ENCODE peak calls at places on chromosomes 12 and 14, in ten cellular contexts. N, C, B, Y, P, J, T, G, I and H are unnamed samples.

GRCh38 chr12:54017845-54018607 is 9.2 kb downstream of the HOXC8 start:
- DNase-seq in N (peak), C (peak), B (peak), Y (peak), P (peak), J (peak), T (peak), G (no peak), I (peak), H (peak)

GRCh38 chr12:54565658-54566552 is 16.5 kb downstream of the PDE1B start:
- DNase-seq in N (no peak), C (no peak), B (no peak), Y (no peak), P (no peak), J (no peak), T (no peak), G (no peak), I (no peak), H (no peak)

GRCh38 chr12:80422549-80422948 is 21.5 kb upstream of the PTPRQ start:
- DNase-seq in N (peak), C (no peak), B (no peak), Y (no peak), P (no peak), J (no peak), T (no peak), G (no peak), I (no peak), H (no peak)

GRCh38 chr12:98869886-98870285 is 224.8 kb downstream of the APAF1 start:
- DNase-seq in N (no peak), C (no peak), B (no peak), Y (no peak), P (no peak), J (no peak), T (no peak), G (no peak), I (no peak), H (no peak)

GRCh38 chr12:111578276-111578970 is 20.7 kb downstream of the ATXN2 start:
- DNase-seq in N (no peak), C (peak), B (no peak), Y (no peak), P (no peak), J (no peak), T (peak), G (no peak), I (no peak), H (peak)

GRCh38 chr12:75837700-75838099 is 193.9 kb downstream of the PHLDA1 start:
- DNase-seq in N (no peak), C (no peak), B (no peak), Y (no peak), P (no peak), J (no peak), T (no peak), G (no peak), I (no peak), H (no peak)

GRCh38 chr14:96225745-96226151 is 21.1 kb downstream of the BDKRB2 start:
- DNase-seq in N (peak), C (peak), B (peak), Y (no peak), P (no peak), J (no peak), T (peak), G (no peak), I (no peak), H (no peak)

GRCh38 chr14:31560759-31561154 is 447 bp upstream of the NUBPL start:
- DNase-seq in N (no peak), C (peak), B (no peak), Y (no peak), P (no peak), J (no peak), T (no peak), G (no peak), I (no peak), H (no peak)

GRCh38 chr12:53508534-53509199 is 1.4 kb upstream of the NPFF start:
- DNase-seq in N (no peak), C (peak), B (peak), Y (peak), P (peak), J (peak), T (peak), G (peak), I (peak), H (peak)

GRCh38 chr14:102822311-102822863 is 45.1 kb downstream of the TRAF3 start:
- DNase-seq in N (no peak), C (peak), B (no peak), Y (no peak), P (no peak), J (no peak), T (peak), G (no peak), I (no peak), H (peak)

GRCh38 chr12:101795786-101796185 is 35.0 kb downstream of the GNPTAB start:
- DNase-seq in N (no peak), C (no peak), B (no peak), Y (no peak), P (no peak), J (no peak), T (no peak), G (no peak), I (no peak), H (no peak)

GRCh38 chr12:63419119-63419518 is 249.2 kb downstream of the DPY19L2 start:
- DNase-seq in N (no peak), C (peak), B (peak), Y (no peak), P (no peak), J (no peak), T (peak), G (no peak), I (no peak), H (no peak)

GRCh38 chr12:63415357-63415756 is 252.9 kb downstream of the DPY19L2 start:
- DNase-seq in N (no peak), C (no peak), B (no peak), Y (no peak), P (no peak), J (no peak), T (no peak), G (no peak), I (no peak), H (no peak)

GRCh38 chr12:63416788-63417187 is 251.5 kb downstream of the DPY19L2 start:
- DNase-seq in N (no peak), C (no peak), B (no peak), Y (no peak), P (no peak), J (no peak), T (no peak), G (no peak), I (no peak), H (no peak)

GRCh38 chr12:63423839-63424238 is 244.5 kb downstream of the DPY19L2 start:
- DNase-seq in N (no peak), C (peak), B (no peak), Y (no peak), P (no peak), J (no peak), T (no peak), G (no peak), I (no peak), H (no peak)

DNA sequence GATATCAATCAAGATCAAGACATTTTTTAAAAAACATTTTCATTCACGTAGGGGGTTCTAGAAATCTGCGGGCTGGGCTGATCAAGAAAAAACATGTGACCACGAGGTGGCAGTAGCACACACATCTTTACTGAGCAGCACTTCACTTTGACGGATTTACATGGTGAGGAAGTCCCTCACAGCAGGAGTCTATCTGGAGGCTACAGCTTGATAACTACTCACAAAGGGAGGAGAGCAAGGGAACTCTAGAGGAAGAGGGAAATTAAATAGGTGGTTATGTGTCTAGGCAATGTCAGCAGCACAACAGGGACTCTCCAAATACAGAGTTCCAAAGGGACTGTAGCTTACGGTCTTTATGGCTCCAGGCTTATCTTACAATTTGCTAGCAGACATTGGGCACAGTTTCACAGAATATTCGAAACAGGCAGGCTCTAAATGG is 248.1 kb downstream of the DPY19L2 start:
- DNase-seq in N (peak), C (peak), B (peak), Y (peak), P (no peak), J (no peak), T (peak), G (no peak), I (peak), H (peak)
- TF ChIP-seq CTCF in N (peak), C (peak), B (peak), Y (peak), P (no peak), J (peak), T (peak), G (no peak), I (peak), H (peak)

GRCh38 chr14:36420288-36420687 is 99.7 kb downstream of the NKX2-1 start:
- DNase-seq in N (no peak), C (no peak), B (no peak), Y (no peak), P (no peak), J (no peak), T (no peak), G (no peak), I (no peak), H (no peak)

GRCh38 chr14:36424478-36425102 is 95.4 kb downstream of the NKX2-1 start:
- DNase-seq in N (no peak), C (no peak), B (no peak), Y (no peak), P (no peak), J (no peak), T (no peak), G (no peak), I (no peak), H (no peak)

GRCh38 chr14:36423430-36423829 is 96.6 kb downstream of the NKX2-1 start:
- DNase-seq in N (no peak), C (no peak), B (no peak), Y (no peak), P (no peak), J (no peak), T (no peak), G (no peak), I (no peak), H (no peak)

DNA sequence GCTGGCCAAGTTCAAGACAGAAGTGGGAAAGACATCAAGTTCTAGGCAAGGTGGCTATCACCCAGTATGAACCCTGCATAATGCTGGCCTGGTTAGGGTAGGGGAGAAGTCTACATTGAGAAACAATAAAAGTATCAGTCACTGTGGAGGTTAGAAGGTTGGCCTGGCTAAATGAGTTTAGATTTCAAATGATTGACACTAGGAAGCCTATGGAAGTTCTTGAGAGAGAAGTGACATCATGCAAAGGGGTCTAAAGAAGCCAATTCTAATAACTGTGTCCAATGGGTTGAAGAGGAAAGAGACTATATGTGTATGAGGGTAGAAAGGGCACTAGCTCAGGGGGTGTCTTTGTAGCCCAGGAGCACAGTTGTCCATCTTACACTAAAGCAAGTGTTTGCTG is 98.5 kb upstream of the MBIP start:
- DNase-seq in N (no peak), C (no peak), B (no peak), Y (no peak), P (no peak), J (no peak), T (no peak), G (no peak), I (no peak), H (no peak)
- H3K4me3 ChIP-seq in N (no peak), C (no peak), B (no peak), Y (no peak), P (no peak), J (no peak), T (no peak), G (no peak), I (no peak), H (no peak)

DNA sequence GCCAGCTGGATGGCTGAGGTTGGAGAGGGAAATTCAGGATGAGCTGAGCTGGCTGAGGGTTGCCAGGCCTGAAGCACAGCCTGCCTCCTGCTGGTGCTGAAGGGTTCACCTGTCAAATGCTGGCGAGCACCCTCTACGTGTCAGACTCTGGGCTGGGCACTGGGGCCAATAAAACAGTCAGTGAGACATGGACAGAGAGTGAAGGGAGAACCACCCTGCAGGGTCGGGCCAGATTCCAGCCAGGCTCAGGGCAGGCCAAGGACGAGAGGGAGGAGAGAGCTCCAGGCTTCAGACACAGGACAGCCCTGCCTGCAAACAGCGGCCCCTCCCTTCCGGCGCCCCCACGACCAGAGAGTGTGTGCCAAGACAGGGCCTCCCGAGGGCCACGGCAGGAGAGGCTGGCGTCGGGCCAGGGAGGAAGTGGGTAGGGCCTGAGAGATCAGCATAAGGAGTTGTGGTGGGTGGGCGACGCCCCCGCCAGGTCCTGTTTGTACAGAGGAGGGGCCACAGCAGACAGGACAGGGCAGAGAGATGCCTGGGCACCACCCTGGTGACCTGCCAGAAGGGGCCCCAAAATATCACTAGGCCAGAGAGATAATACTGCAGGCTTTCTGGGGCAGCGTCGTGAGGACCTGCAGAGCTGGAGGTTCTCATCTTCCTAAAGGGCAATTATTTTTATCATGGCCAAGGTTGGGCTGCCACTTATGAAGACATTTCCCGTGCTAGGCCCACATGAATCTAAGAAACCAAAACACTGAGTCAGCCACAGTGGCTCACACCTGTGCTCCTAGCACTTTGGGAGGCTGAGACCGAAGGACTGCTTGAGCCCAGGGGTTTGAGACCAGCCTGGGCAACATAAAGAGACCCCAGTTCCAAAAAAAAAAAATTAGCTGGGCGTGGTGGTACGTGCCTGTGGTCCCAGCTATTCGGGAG is 73.1 kb upstream of the GPR68 start:
- DNase-seq in N (no peak), C (peak), B (peak), Y (peak), P (no peak), J (peak), T (peak), G (peak), I (peak), H (peak)
- TF ChIP-seq CTCF in N (peak), C (peak), B (peak), Y (peak), P (no peak), J (no peak), T (peak), G (no peak), I (peak), H (peak)

DNA sequence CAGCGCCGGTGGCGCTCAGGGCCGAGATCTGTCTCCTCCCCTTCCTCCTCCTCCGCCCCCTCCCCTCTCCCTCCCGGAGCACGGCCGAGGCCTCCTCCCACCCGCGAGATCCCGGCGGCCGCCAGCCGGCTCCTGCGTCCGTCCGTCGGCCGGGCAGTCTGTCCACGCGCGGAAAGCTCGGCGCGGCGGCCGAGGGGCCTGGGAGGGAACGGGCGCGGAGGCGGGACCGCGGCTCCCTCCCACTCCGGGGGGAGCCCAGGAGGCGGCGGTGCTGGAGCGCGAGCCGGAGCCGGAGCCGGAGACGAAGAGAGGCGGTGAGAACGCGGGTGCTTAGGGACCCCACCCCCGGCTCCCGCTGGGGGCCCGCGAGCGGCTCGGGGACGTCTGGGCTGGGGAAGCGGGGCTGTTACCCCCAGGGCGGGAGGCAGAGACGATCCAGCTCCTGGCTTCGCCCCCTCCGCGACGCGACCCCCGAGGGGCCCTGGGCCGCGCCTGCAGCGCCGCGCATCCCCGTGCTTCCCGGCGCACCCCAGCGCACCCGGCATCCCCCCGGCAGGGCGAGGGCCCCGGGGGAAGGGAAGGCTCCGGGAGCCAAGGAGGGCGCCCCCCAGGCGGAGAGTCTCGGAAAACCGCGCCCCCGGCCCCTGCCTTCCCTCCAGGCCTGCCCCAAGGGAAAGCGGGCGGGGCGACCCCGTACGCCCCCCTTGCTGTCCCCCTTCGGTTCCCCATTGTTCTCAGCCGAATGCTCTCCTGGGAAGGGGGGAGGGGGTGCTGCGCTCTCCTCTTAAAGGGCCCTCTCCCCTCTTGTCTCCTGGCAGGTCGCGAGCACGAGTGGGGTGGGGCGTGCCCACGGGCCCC is at the start of gene DTX1:
- DNase-seq in N (no peak), C (no peak), B (no peak), Y (no peak), P (no peak), J (peak), T (no peak), G (no peak), I (peak), H (no peak)
- H3K4me3 ChIP-seq in N (peak), C (no peak), B (peak), Y (no peak), P (peak), J (peak), T (peak), G (peak), I (peak), H (peak)

DNA sequence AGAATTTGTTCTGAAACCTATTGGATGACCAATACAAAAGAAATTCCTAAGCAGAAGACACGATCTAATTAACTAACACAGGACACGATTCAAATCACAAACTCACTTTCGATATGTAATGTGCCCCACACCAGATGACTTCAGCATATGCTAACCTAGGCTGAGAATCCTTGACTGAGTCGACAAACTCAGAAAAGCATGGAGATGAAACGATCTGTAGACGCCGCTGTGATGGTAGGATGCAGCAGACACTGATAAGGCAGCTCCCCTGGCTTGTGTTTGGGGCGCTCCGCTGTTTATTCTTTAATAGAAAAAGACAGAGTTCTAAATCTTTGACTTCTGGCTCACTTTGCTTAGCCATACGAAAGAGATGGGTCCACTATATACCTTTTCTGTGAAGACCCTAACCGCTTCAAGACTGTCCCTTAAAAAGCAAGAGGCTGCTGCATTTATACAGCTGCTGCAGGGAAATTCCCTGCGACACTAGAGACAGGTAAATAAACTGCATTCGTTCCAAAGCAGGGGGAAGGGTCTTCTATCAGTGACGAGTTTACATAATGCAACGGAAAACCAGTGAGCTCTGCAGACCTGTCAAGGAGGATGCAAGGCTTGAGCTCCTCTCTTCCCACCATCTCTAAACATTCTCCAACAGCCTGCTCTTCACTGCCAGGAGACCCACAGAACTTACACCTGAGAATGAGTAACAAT is 926 bp downstream of the CHD8 start:
- DNase-seq in N (no peak), C (peak), B (no peak), Y (no peak), P (no peak), J (no peak), T (no peak), G (no peak), I (peak), H (no peak)
- TF ChIP-seq CTCF in N (no peak), C (no peak), B (no peak), Y (no peak), P (no peak), J (no peak), T (no peak), G (no peak), I (no peak), H (no peak)

GRCh38 chr14:57866199-57866755 is 385 bp upstream of the SLC35F4 start:
- DNase-seq in N (no peak), C (no peak), B (no peak), Y (no peak), P (no peak), J (no peak), T (no peak), G (no peak), I (no peak), H (no peak)

GRCh38 chr14:57863471-57863870 is 2.4 kb downstream of the SLC35F4 start:
- DNase-seq in N (no peak), C (no peak), B (no peak), Y (no peak), P (no peak), J (no peak), T (no peak), G (no peak), I (no peak), H (no peak)

GRCh38 chr14:57865450-57866198 is at the start of gene SLC35F4:
- DNase-seq in N (no peak), C (peak), B (no peak), Y (no peak), P (no peak), J (peak), T (no peak), G (no peak), I (no peak), H (peak)

GRCh38 chr14:57869530-57870088 is 3.7 kb upstream of the SLC35F4 start:
- DNase-seq in N (no peak), C (no peak), B (no peak), Y (no peak), P (no peak), J (no peak), T (no peak), G (no peak), I (no peak), H (no peak)

DNA sequence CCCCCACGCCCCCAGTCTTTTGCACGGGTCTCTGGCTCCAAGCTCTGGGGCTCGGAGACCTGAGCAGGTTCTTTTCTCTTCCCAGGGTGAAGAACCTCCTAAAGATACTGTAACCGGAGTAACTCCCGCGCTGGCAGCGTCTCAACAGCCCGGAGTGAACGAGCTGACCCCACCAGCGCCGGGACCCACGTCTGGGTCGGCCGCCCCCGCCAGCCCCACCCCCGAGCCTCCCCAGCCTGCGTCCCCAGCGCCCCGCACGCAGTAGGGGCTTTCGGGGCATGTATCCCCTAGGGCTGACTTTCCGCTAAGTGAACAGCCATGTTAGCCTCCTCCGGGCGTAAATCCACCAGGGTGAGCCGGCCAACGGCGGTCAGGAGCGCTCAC is 834 bp downstream of the SLC35F4 start:
- DNase-seq in N (no peak), C (no peak), B (no peak), Y (no peak), P (no peak), J (no peak), T (no peak), G (no peak), I (no peak), H (no peak)
- H3K4me3 ChIP-seq in N (no peak), C (peak), B (no peak), Y (no peak), P (peak), J (no peak), T (no peak), G (peak), I (no peak), H (no peak)